ENCODE peak calls at places on chromosomes 4 and X, in eight cellular contexts. One of them, this sample, is unnamed.

GRCh38 chrX:67749536-67749935 is 205.7 kb downstream of the AR start:
- DNase-seq in fibroblast of lung: no peak
- DNase-seq in neural progenitor cell: no peak
- DNase-seq in pancreas: no peak
- DNase-seq in hepatocyte: no peak
- DNase-seq in lung: no peak
- DNase-seq in RWPE2: no peak
- DNase-seq in body of pancreas: no peak
- DNase-seq in this sample: no peak

GRCh38 chr4:163638909-163639308 is 144.4 kb downstream of the TMA16 start:
- DNase-seq in RWPE2: no peak
- DNase-seq in pancreas: no peak
- DNase-seq in hepatocyte: no peak
- DNase-seq in body of pancreas: no peak
- DNase-seq in fibroblast of lung: no peak
- DNase-seq in lung: no peak
- DNase-seq in neural progenitor cell: no peak
- DNase-seq in this sample: no peak

GRCh38 chr4:99824070-99824599 is 7.5 kb downstream of the DAPP1 start:
- DNase-seq in lung: no peak
- DNase-seq in RWPE2: no peak
- DNase-seq in hepatocyte: no peak
- DNase-seq in neural progenitor cell: no peak
- DNase-seq in fibroblast of lung: no peak
- DNase-seq in body of pancreas: no peak
- DNase-seq in pancreas: no peak
- DNase-seq in this sample: no peak

GRCh38 chrX:154021131-154021611 is 1.5 kb upstream of the IRAK1 start:
- DNase-seq in fibroblast of lung: peak; percentile 72
- DNase-seq in neural progenitor cell: no peak
- DNase-seq in RWPE2: no peak
- DNase-seq in pancreas: no peak
- DNase-seq in hepatocyte: no peak
- DNase-seq in lung: no peak
- DNase-seq in body of pancreas: no peak
- DNase-seq in this sample: no peak

GRCh38 chrX:76064825-76065224 is 108.0 kb upstream of the PBDC1 start:
- DNase-seq in lung: no peak
- DNase-seq in RWPE2: no peak
- DNase-seq in neural progenitor cell: no peak
- DNase-seq in fibroblast of lung: no peak
- DNase-seq in hepatocyte: no peak
- DNase-seq in body of pancreas: no peak
- DNase-seq in pancreas: no peak
- DNase-seq in this sample: no peak

GRCh38 chr4:43682551-43682950 is 766.1 kb downstream of the KCTD8 start:
- DNase-seq in lung: no peak
- DNase-seq in body of pancreas: no peak
- DNase-seq in neural progenitor cell: no peak
- DNase-seq in fibroblast of lung: peak; percentile 5
- DNase-seq in hepatocyte: no peak
- DNase-seq in RWPE2: no peak
- DNase-seq in pancreas: no peak
- DNase-seq in this sample: no peak

GRCh38 chr4:117010695-117011094 is 74.7 kb downstream of the TRAM1L1 start:
- DNase-seq in RWPE2: no peak
- DNase-seq in pancreas: no peak
- DNase-seq in fibroblast of lung: peak; percentile 37
- DNase-seq in body of pancreas: no peak
- DNase-seq in neural progenitor cell: no peak
- DNase-seq in hepatocyte: no peak
- DNase-seq in lung: no peak
- DNase-seq in this sample: no peak

GRCh38 chrX:57156397-57157049 is 19.3 kb upstream of the SPIN2A start:
- DNase-seq in pancreas: no peak
- DNase-seq in body of pancreas: peak; percentile 17
- DNase-seq in hepatocyte: peak; percentile 50
- DNase-seq in RWPE2: no peak
- DNase-seq in lung: no peak
- DNase-seq in neural progenitor cell: peak; percentile 65
- DNase-seq in fibroblast of lung: peak; percentile 27
- DNase-seq in this sample: no peak

GRCh38 chr4:165326831-165327210 is 648 bp upstream of the MSMO1 start:
- DNase-seq in body of pancreas: peak; percentile 48
- DNase-seq in pancreas: peak; percentile 42
- DNase-seq in neural progenitor cell: peak; percentile 22
- DNase-seq in hepatocyte: peak; percentile 67
- DNase-seq in RWPE2: no peak
- DNase-seq in fibroblast of lung: no peak
- DNase-seq in lung: peak; percentile 56
- DNase-seq in this sample: peak; percentile 23

GRCh38 chrX:23008431-23009099 is 8.8 kb downstream of the DDX53 start:
- DNase-seq in body of pancreas: peak; percentile 2
- DNase-seq in RWPE2: no peak
- DNase-seq in neural progenitor cell: peak; percentile 44
- DNase-seq in lung: no peak
- DNase-seq in hepatocyte: peak; percentile 29
- DNase-seq in fibroblast of lung: peak; percentile 49
- DNase-seq in pancreas: no peak
- DNase-seq in this sample: no peak

GRCh38 chr4:66160606-66161005 is 490.3 kb upstream of the EPHA5 start:
- DNase-seq in fibroblast of lung: peak; percentile 54
- DNase-seq in lung: no peak
- DNase-seq in hepatocyte: no peak
- DNase-seq in RWPE2: no peak
- DNase-seq in body of pancreas: no peak
- DNase-seq in pancreas: no peak
- DNase-seq in neural progenitor cell: no peak
- DNase-seq in this sample: no peak

GRCh38 chr4:42574873-42575272 is 82.0 kb downstream of the ATP8A1 start:
- DNase-seq in lung: no peak
- DNase-seq in hepatocyte: no peak
- DNase-seq in neural progenitor cell: no peak
- DNase-seq in RWPE2: no peak
- DNase-seq in fibroblast of lung: no peak
- DNase-seq in body of pancreas: no peak
- DNase-seq in pancreas: no peak
- DNase-seq in this sample: no peak

GRCh38 chr4:40672528-40673522 is 43.2 kb upstream of the RBM47 start:
- DNase-seq in body of pancreas: peak; percentile 44
- DNase-seq in pancreas: no peak
- DNase-seq in hepatocyte: peak; percentile 81
- DNase-seq in neural progenitor cell: peak; percentile 92
- DNase-seq in lung: peak; percentile 38
- DNase-seq in RWPE2: no peak
- DNase-seq in fibroblast of lung: peak; percentile 100
- DNase-seq in this sample: no peak

GRCh38 chrX:118726887-118727685 is at the start of gene IL13RA1:
- DNase-seq in hepatocyte: peak; percentile 93
- DNase-seq in pancreas: peak; percentile 77
- DNase-seq in lung: peak; percentile 76
- DNase-seq in neural progenitor cell: peak; percentile 96
- DNase-seq in fibroblast of lung: peak; percentile 83
- DNase-seq in body of pancreas: peak; percentile 90
- DNase-seq in RWPE2: peak; percentile 66
- DNase-seq in this sample: peak; percentile 68

GRCh38 chr4:117965608-117966007 is 68.7 kb upstream of the NDST3 start:
- DNase-seq in neural progenitor cell: peak; percentile 4
- DNase-seq in body of pancreas: no peak
- DNase-seq in hepatocyte: no peak
- DNase-seq in lung: no peak
- DNase-seq in RWPE2: no peak
- DNase-seq in pancreas: no peak
- DNase-seq in fibroblast of lung: no peak
- DNase-seq in this sample: no peak

GRCh38 chr4:77172336-77172735 is 15.3 kb downstream of the CCNG2 start:
- DNase-seq in RWPE2: no peak
- DNase-seq in fibroblast of lung: peak; percentile 98
- DNase-seq in neural progenitor cell: no peak
- DNase-seq in hepatocyte: no peak
- DNase-seq in pancreas: no peak
- DNase-seq in body of pancreas: no peak
- DNase-seq in lung: no peak
- DNase-seq in this sample: no peak

GRCh38 chr4:85681194-85681803 is 206.3 kb downstream of the ARHGAP24 start:
- DNase-seq in hepatocyte: no peak
- DNase-seq in neural progenitor cell: no peak
- DNase-seq in lung: peak; percentile 38
- DNase-seq in pancreas: peak; percentile 51
- DNase-seq in RWPE2: no peak
- DNase-seq in body of pancreas: peak; percentile 60
- DNase-seq in fibroblast of lung: peak; percentile 98
- DNase-seq in this sample: no peak

GRCh38 chrX:149540133-149540620 is 635 bp upstream of the EOLA1 start:
- DNase-seq in lung: peak; percentile 90
- DNase-seq in body of pancreas: peak; percentile 96
- DNase-seq in hepatocyte: peak; percentile 96
- DNase-seq in fibroblast of lung: peak; percentile 80
- DNase-seq in neural progenitor cell: peak; percentile 95
- DNase-seq in pancreas: peak; percentile 92
- DNase-seq in RWPE2: peak; percentile 89
- DNase-seq in this sample: peak; percentile 91

GRCh38 chr4:7334521-7335275 is 100.0 kb downstream of the PSAPL1 start:
- DNase-seq in body of pancreas: no peak
- DNase-seq in fibroblast of lung: no peak
- DNase-seq in lung: no peak
- DNase-seq in neural progenitor cell: no peak
- DNase-seq in pancreas: no peak
- DNase-seq in hepatocyte: no peak
- DNase-seq in RWPE2: no peak
- DNase-seq in this sample: no peak

GRCh38 chrX:150200820-150201287 is 162.3 kb upstream of the MAMLD1 start:
- DNase-seq in lung: peak; percentile 48
- DNase-seq in hepatocyte: peak; percentile 71
- DNase-seq in pancreas: peak; percentile 56
- DNase-seq in fibroblast of lung: peak; percentile 98
- DNase-seq in RWPE2: peak; percentile 90
- DNase-seq in body of pancreas: peak; percentile 79
- DNase-seq in neural progenitor cell: no peak
- DNase-seq in this sample: no peak

GRCh38 chr4:88531549-88531948 is 8.0 kb upstream of the PYURF start:
- DNase-seq in neural progenitor cell: no peak
- DNase-seq in RWPE2: no peak
- DNase-seq in fibroblast of lung: no peak
- DNase-seq in body of pancreas: no peak
- DNase-seq in pancreas: no peak
- DNase-seq in hepatocyte: no peak
- DNase-seq in lung: no peak
- DNase-seq in this sample: no peak
- H3K4me3 ChIP-seq in neural progenitor cell: no peak overlapping the region
- H3K4me3 ChIP-seq in RWPE2: no peak overlapping the region
- H3K4me3 ChIP-seq in fibroblast of lung: no peak overlapping the region
- H3K4me3 ChIP-seq in body of pancreas: no peak overlapping the region
- H3K4me3 ChIP-seq in pancreas: no peak overlapping the region
- H3K4me3 ChIP-seq in hepatocyte: no peak overlapping the region
- H3K4me3 ChIP-seq in lung: no peak overlapping the region
- H3K4me3 ChIP-seq in this sample: no peak overlapping the region

GRCh38 chrX:1385251-1385794 is 6.6 kb downstream of the SLC25A6 start:
- DNase-seq in RWPE2: peak; percentile 78
- DNase-seq in neural progenitor cell: no peak
- DNase-seq in hepatocyte: no peak
- DNase-seq in body of pancreas: no peak
- DNase-seq in fibroblast of lung: no peak
- DNase-seq in lung: no peak
- DNase-seq in pancreas: no peak
- DNase-seq in this sample: no peak
- H3K36me3 ChIP-seq in RWPE2: peaks cover 68% of the 10 kb centered on the region
- H3K36me3 ChIP-seq in neural progenitor cell: peaks cover 6% of the 10 kb centered on the region
- H3K36me3 ChIP-seq in hepatocyte: no peaks in the 10 kb centered on the region
- H3K36me3 ChIP-seq in body of pancreas: peaks cover 50% of the 10 kb centered on the region
- H3K36me3 ChIP-seq in fibroblast of lung: peaks cover 42% of the 10 kb centered on the region
- H3K36me3 ChIP-seq in lung: peaks cover 45% of the 10 kb centered on the region
- H3K36me3 ChIP-seq in pancreas: peaks cover 67% of the 10 kb centered on the region
- H3K36me3 ChIP-seq in this sample: peaks cover 91% of the 10 kb centered on the region

DNA sequence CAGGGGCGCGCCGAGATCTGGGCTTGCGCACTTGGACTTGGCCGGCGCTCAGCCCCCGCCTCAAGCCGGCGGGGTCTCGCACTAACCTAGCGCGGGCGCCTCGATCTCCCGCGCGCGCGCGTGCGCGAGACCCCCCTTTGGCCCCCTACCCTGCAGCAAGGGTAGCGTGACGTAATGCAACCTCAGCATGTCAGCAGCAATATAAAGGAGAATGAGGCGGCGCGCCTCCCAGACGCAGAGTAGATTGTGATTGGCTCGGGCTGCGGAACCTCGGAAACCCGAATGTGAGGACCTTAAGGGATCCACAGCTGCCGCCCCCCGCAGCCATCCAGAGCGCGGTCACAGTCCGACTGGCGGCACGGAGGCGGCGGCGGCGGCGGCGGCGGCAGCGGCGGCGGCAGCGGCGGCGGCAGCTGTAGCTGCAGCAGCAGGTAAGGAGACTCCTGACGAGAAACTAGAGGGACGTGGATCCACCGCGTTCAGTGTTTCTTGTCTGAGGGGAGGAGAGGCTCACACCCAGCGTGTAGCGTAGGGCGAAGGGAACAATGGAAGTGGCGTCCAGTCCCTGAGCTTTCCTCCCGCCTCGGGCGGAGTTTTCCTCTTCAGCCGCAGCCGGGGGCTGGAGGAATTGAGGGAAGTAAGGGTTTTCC is at the start of the genes SATL1 and ZNF711:
- DNase-seq in body of pancreas: peak; percentile 64
- DNase-seq in RWPE2: no peak
- DNase-seq in pancreas: peak; percentile 55
- DNase-seq in fibroblast of lung: peak; percentile 73
- DNase-seq in hepatocyte: peak; percentile 85
- DNase-seq in lung: no peak
- DNase-seq in neural progenitor cell: peak; percentile 87
- DNase-seq in this sample: peak; percentile 20
- H3K27ac ChIP-seq in body of pancreas: peak within 1 kb of the TSS; percentile 83
- H3K27ac ChIP-seq in RWPE2: no peak within 1 kb of the TSS
- H3K27ac ChIP-seq in pancreas: peak within 1 kb of the TSS; percentile 51
- H3K27ac ChIP-seq in fibroblast of lung: no peak within 1 kb of the TSS
- H3K27ac ChIP-seq in hepatocyte: peak within 1 kb of the TSS; percentile 97
- H3K27ac ChIP-seq in lung: peak within 1 kb of the TSS; percentile 42
- H3K27ac ChIP-seq in neural progenitor cell: peak within 1 kb of the TSS; percentile 89
- H3K27ac ChIP-seq in this sample: peak within 1 kb of the TSS; percentile 19

DNA sequence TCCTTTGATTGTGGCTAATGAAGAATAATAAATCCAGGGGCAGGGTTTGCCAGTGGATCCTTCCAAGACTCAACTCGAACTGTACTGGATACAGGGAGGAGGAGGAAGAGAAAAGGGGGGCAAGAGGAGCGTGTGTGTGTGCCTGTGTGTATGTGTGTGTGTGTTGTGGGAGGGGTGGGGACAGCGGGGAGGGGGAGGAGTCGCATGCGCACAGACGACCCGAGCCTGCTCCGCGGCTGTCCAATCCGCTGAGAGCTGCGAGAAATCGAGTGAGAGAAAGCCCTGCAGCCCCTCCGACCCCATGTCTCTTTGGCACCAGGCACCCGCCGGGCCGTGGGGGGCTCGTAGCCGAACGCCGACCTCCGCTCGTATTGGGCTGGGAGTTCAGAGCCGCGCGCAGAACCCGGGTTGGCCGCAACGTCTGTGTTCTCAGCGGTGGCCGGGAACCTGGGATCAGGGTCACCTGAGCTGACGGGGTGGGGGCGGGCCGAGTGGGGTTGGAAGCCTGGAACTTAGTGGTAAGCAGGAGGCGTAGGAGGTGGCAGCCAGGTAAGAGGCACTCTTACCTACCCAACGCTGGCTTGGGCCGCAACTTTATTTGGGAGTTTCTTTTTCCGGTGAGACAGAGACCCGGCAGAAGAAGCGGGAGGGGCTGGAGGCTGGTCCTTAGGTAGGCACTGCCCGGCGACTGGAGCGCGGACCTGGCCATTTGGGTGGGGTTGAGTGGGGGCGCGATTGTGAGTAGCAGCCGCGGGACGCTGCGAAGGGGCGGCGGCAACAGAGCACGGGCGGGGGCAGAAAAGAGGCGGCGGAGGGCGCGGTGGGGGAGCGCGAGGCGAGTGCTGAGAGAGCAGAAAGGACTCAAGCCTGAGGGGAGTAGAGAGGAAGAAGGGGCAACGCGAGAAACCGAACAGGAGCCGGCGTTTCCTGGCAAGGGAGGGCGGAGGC is 566 bp upstream of the POU4F2 start:
- DNase-seq in RWPE2: no peak
- DNase-seq in fibroblast of lung: no peak
- DNase-seq in body of pancreas: no peak
- DNase-seq in lung: no peak
- DNase-seq in pancreas: no peak
- DNase-seq in hepatocyte: no peak
- DNase-seq in neural progenitor cell: peak; percentile 46
- DNase-seq in this sample: no peak
- H3K4me3 ChIP-seq in RWPE2: no peak overlapping the region
- H3K4me3 ChIP-seq in fibroblast of lung: no peak overlapping the region
- H3K4me3 ChIP-seq in body of pancreas: no peak overlapping the region
- H3K4me3 ChIP-seq in lung: no peak overlapping the region
- H3K4me3 ChIP-seq in pancreas: peak overlapping the region; percentile 38
- H3K4me3 ChIP-seq in hepatocyte: no peak overlapping the region
- H3K4me3 ChIP-seq in neural progenitor cell: peak overlapping the region; percentile 56
- H3K4me3 ChIP-seq in this sample: peak overlapping the region; percentile 14